ENCODE peak calls at places on chromosomes 11 and 22, in five cellular contexts. One of them, this sample, is unnamed.

GRCh38 chr11:34859496-34859895 is 56.7 kb downstream of the APIP start:
- DNase-seq in stimulated activated CD8-positive, alpha-beta memory T cell treated with anti-CD3 and anti-CD28 coated beads, Interleukin-7, amount 100 ng/mL, for 24 hours: no peak
- DNase-seq in neural progenitor cell: no peak
- DNase-seq in NCI-H1092 treated with DMSO at 0.1 percent for 48 hours: no peak
- DNase-seq in mesothelial cell of epicardium: no peak
- DNase-seq in this sample: no peak

GRCh38 chr11:119488256-119488995 is 65.5 kb upstream of the THY1 start:
- DNase-seq in NCI-H1092 treated with DMSO at 0.1 percent for 48 hours: no peak
- DNase-seq in stimulated activated CD8-positive, alpha-beta memory T cell treated with anti-CD3 and anti-CD28 coated beads, Interleukin-7, amount 100 ng/mL, for 24 hours: no peak
- DNase-seq in neural progenitor cell: no peak
- DNase-seq in mesothelial cell of epicardium: peak
- DNase-seq in this sample: no peak

GRCh38 chr11:4211991-4212390 is 117.4 kb downstream of the RRM1 start:
- DNase-seq in stimulated activated CD8-positive, alpha-beta memory T cell treated with anti-CD3 and anti-CD28 coated beads, Interleukin-7, amount 100 ng/mL, for 24 hours: no peak
- DNase-seq in NCI-H1092 treated with DMSO at 0.1 percent for 48 hours: no peak
- DNase-seq in neural progenitor cell: peak
- DNase-seq in mesothelial cell of epicardium: no peak
- DNase-seq in this sample: peak

GRCh38 chr11:61071208-61071681 is 31.0 kb upstream of the CD5 start:
- DNase-seq in stimulated activated CD8-positive, alpha-beta memory T cell treated with anti-CD3 and anti-CD28 coated beads, Interleukin-7, amount 100 ng/mL, for 24 hours: no peak
- DNase-seq in neural progenitor cell: no peak
- DNase-seq in NCI-H1092 treated with DMSO at 0.1 percent for 48 hours: no peak
- DNase-seq in mesothelial cell of epicardium: no peak
- DNase-seq in this sample: no peak

GRCh38 chr11:35355102-35355749 is 64.1 kb downstream of the SLC1A2 start:
- DNase-seq in NCI-H1092 treated with DMSO at 0.1 percent for 48 hours: no peak
- DNase-seq in neural progenitor cell: no peak
- DNase-seq in mesothelial cell of epicardium: no peak
- DNase-seq in stimulated activated CD8-positive, alpha-beta memory T cell treated with anti-CD3 and anti-CD28 coated beads, Interleukin-7, amount 100 ng/mL, for 24 hours: no peak
- DNase-seq in this sample: no peak

GRCh38 chr22:40462195-40462988 is 92.0 kb downstream of the SGSM3 start:
- DNase-seq in stimulated activated CD8-positive, alpha-beta memory T cell treated with anti-CD3 and anti-CD28 coated beads, Interleukin-7, amount 100 ng/mL, for 24 hours: no peak
- DNase-seq in NCI-H1092 treated with DMSO at 0.1 percent for 48 hours: no peak
- DNase-seq in mesothelial cell of epicardium: no peak
- DNase-seq in neural progenitor cell: no peak
- DNase-seq in this sample: no peak

GRCh38 chr22:41982886-41983285 is 13.6 kb downstream of the SEPTIN3 start:
- DNase-seq in neural progenitor cell: no peak
- DNase-seq in NCI-H1092 treated with DMSO at 0.1 percent for 48 hours: no peak
- DNase-seq in mesothelial cell of epicardium: no peak
- DNase-seq in stimulated activated CD8-positive, alpha-beta memory T cell treated with anti-CD3 and anti-CD28 coated beads, Interleukin-7, amount 100 ng/mL, for 24 hours: no peak
- DNase-seq in this sample: no peak

GRCh38 chr11:59944761-59945160 is 6.5 kb downstream of the OOSP1 start:
- DNase-seq in NCI-H1092 treated with DMSO at 0.1 percent for 48 hours: no peak
- DNase-seq in neural progenitor cell: no peak
- DNase-seq in mesothelial cell of epicardium: no peak
- DNase-seq in stimulated activated CD8-positive, alpha-beta memory T cell treated with anti-CD3 and anti-CD28 coated beads, Interleukin-7, amount 100 ng/mL, for 24 hours: no peak
- DNase-seq in this sample: no peak

GRCh38 chr22:40690370-40690769 is 11.1 kb downstream of the MCHR1 start:
- DNase-seq in mesothelial cell of epicardium: no peak
- DNase-seq in NCI-H1092 treated with DMSO at 0.1 percent for 48 hours: no peak
- DNase-seq in neural progenitor cell: no peak
- DNase-seq in stimulated activated CD8-positive, alpha-beta memory T cell treated with anti-CD3 and anti-CD28 coated beads, Interleukin-7, amount 100 ng/mL, for 24 hours: no peak
- DNase-seq in this sample: peak

GRCh38 chr22:22944268-22944985 is 56.8 kb downstream of the IGLL5 start:
- DNase-seq in NCI-H1092 treated with DMSO at 0.1 percent for 48 hours: no peak
- DNase-seq in mesothelial cell of epicardium: peak
- DNase-seq in neural progenitor cell: no peak
- DNase-seq in stimulated activated CD8-positive, alpha-beta memory T cell treated with anti-CD3 and anti-CD28 coated beads, Interleukin-7, amount 100 ng/mL, for 24 hours: no peak
- DNase-seq in this sample: no peak

GRCh38 chr11:116109228-116109627 is 605.0 kb upstream of the CADM1 start:
- DNase-seq in stimulated activated CD8-positive, alpha-beta memory T cell treated with anti-CD3 and anti-CD28 coated beads, Interleukin-7, amount 100 ng/mL, for 24 hours: no peak
- DNase-seq in mesothelial cell of epicardium: no peak
- DNase-seq in NCI-H1092 treated with DMSO at 0.1 percent for 48 hours: no peak
- DNase-seq in neural progenitor cell: no peak
- DNase-seq in this sample: no peak

GRCh38 chr11:11909727-11910126 is 68.0 kb downstream of the USP47 start:
- DNase-seq in mesothelial cell of epicardium: no peak
- DNase-seq in stimulated activated CD8-positive, alpha-beta memory T cell treated with anti-CD3 and anti-CD28 coated beads, Interleukin-7, amount 100 ng/mL, for 24 hours: no peak
- DNase-seq in NCI-H1092 treated with DMSO at 0.1 percent for 48 hours: no peak
- DNase-seq in neural progenitor cell: no peak
- DNase-seq in this sample: no peak

GRCh38 chr11:129331217-129331616 is 44.4 kb upstream of the BARX2 start:
- DNase-seq in mesothelial cell of epicardium: no peak
- DNase-seq in NCI-H1092 treated with DMSO at 0.1 percent for 48 hours: no peak
- DNase-seq in neural progenitor cell: no peak
- DNase-seq in stimulated activated CD8-positive, alpha-beta memory T cell treated with anti-CD3 and anti-CD28 coated beads, Interleukin-7, amount 100 ng/mL, for 24 hours: no peak
- DNase-seq in this sample: no peak

GRCh38 chr22:42717197-42717967 is 3.3 kb downstream of the A4GALT start:
- DNase-seq in mesothelial cell of epicardium: no peak
- DNase-seq in stimulated activated CD8-positive, alpha-beta memory T cell treated with anti-CD3 and anti-CD28 coated beads, Interleukin-7, amount 100 ng/mL, for 24 hours: no peak
- DNase-seq in NCI-H1092 treated with DMSO at 0.1 percent for 48 hours: no peak
- DNase-seq in neural progenitor cell: no peak
- DNase-seq in this sample: peak

GRCh38 chr11:67406420-67406968 is 2.6 kb downstream of the TBC1D10C start:
- DNase-seq in neural progenitor cell: no peak
- DNase-seq in mesothelial cell of epicardium: no peak
- DNase-seq in NCI-H1092 treated with DMSO at 0.1 percent for 48 hours: no peak
- DNase-seq in stimulated activated CD8-positive, alpha-beta memory T cell treated with anti-CD3 and anti-CD28 coated beads, Interleukin-7, amount 100 ng/mL, for 24 hours: no peak
- DNase-seq in this sample: no peak

GRCh38 chr11:76648061-76648460 is 22.5 kb downstream of the LRRC32 start:
- DNase-seq in mesothelial cell of epicardium: no peak
- DNase-seq in neural progenitor cell: no peak
- DNase-seq in NCI-H1092 treated with DMSO at 0.1 percent for 48 hours: no peak
- DNase-seq in stimulated activated CD8-positive, alpha-beta memory T cell treated with anti-CD3 and anti-CD28 coated beads, Interleukin-7, amount 100 ng/mL, for 24 hours: no peak
- DNase-seq in this sample: no peak

GRCh38 chr11:102527701-102528100 is 2.8 kb downstream of the MMP7 start:
- DNase-seq in neural progenitor cell: no peak
- DNase-seq in stimulated activated CD8-positive, alpha-beta memory T cell treated with anti-CD3 and anti-CD28 coated beads, Interleukin-7, amount 100 ng/mL, for 24 hours: no peak
- DNase-seq in NCI-H1092 treated with DMSO at 0.1 percent for 48 hours: no peak
- DNase-seq in mesothelial cell of epicardium: no peak
- DNase-seq in this sample: no peak

GRCh38 chr11:3837793-3838192 is 3.0 kb downstream of the RHOG start:
- DNase-seq in NCI-H1092 treated with DMSO at 0.1 percent for 48 hours: no peak
- DNase-seq in neural progenitor cell: no peak
- DNase-seq in mesothelial cell of epicardium: no peak
- DNase-seq in stimulated activated CD8-positive, alpha-beta memory T cell treated with anti-CD3 and anti-CD28 coated beads, Interleukin-7, amount 100 ng/mL, for 24 hours: no peak
- DNase-seq in this sample: no peak

GRCh38 chr11:2547806-2548205 is 103.0 kb downstream of the KCNQ1 start:
- DNase-seq in NCI-H1092 treated with DMSO at 0.1 percent for 48 hours: no peak
- DNase-seq in mesothelial cell of epicardium: peak
- DNase-seq in neural progenitor cell: no peak
- DNase-seq in stimulated activated CD8-positive, alpha-beta memory T cell treated with anti-CD3 and anti-CD28 coated beads, Interleukin-7, amount 100 ng/mL, for 24 hours: no peak
- DNase-seq in this sample: no peak

GRCh38 chr11:63505857-63506528 is at the start of gene LGALS12:
- DNase-seq in neural progenitor cell: no peak
- DNase-seq in NCI-H1092 treated with DMSO at 0.1 percent for 48 hours: no peak
- DNase-seq in stimulated activated CD8-positive, alpha-beta memory T cell treated with anti-CD3 and anti-CD28 coated beads, Interleukin-7, amount 100 ng/mL, for 24 hours: no peak
- DNase-seq in mesothelial cell of epicardium: no peak
- DNase-seq in this sample: peak

GRCh38 chr11:100866453-100866852 is 179.4 kb downstream of the ARHGAP42 start:
- DNase-seq in stimulated activated CD8-positive, alpha-beta memory T cell treated with anti-CD3 and anti-CD28 coated beads, Interleukin-7, amount 100 ng/mL, for 24 hours: no peak
- DNase-seq in mesothelial cell of epicardium: no peak
- DNase-seq in neural progenitor cell: no peak
- DNase-seq in NCI-H1092 treated with DMSO at 0.1 percent for 48 hours: no peak
- DNase-seq in this sample: no peak

GRCh38 chr22:48224332-48224731 is 1461.9 kb downstream of the TBC1D22A start:
- DNase-seq in neural progenitor cell: no peak
- DNase-seq in stimulated activated CD8-positive, alpha-beta memory T cell treated with anti-CD3 and anti-CD28 coated beads, Interleukin-7, amount 100 ng/mL, for 24 hours: no peak
- DNase-seq in mesothelial cell of epicardium: no peak
- DNase-seq in NCI-H1092 treated with DMSO at 0.1 percent for 48 hours: no peak
- DNase-seq in this sample: no peak

GRCh38 chr11:118156531-118157185 is 4.0 kb upstream of the SCN4B start:
- DNase-seq in neural progenitor cell: peak
- DNase-seq in mesothelial cell of epicardium: no peak
- DNase-seq in stimulated activated CD8-positive, alpha-beta memory T cell treated with anti-CD3 and anti-CD28 coated beads, Interleukin-7, amount 100 ng/mL, for 24 hours: no peak
- DNase-seq in NCI-H1092 treated with DMSO at 0.1 percent for 48 hours: no peak
- DNase-seq in this sample: no peak

GRCh38 chr11:68065841-68066240 is 27.0 kb downstream of the TCIRG1 start:
- DNase-seq in stimulated activated CD8-positive, alpha-beta memory T cell treated with anti-CD3 and anti-CD28 coated beads, Interleukin-7, amount 100 ng/mL, for 24 hours: no peak
- DNase-seq in mesothelial cell of epicardium: no peak
- DNase-seq in NCI-H1092 treated with DMSO at 0.1 percent for 48 hours: no peak
- DNase-seq in neural progenitor cell: no peak
- DNase-seq in this sample: no peak

GRCh38 chr11:60924906-60925684 is 835 bp downstream of the TMEM132A start:
- DNase-seq in neural progenitor cell: peak
- DNase-seq in NCI-H1092 treated with DMSO at 0.1 percent for 48 hours: peak
- DNase-seq in mesothelial cell of epicardium: no peak
- DNase-seq in stimulated activated CD8-positive, alpha-beta memory T cell treated with anti-CD3 and anti-CD28 coated beads, Interleukin-7, amount 100 ng/mL, for 24 hours: no peak
- DNase-seq in this sample: peak

GRCh38 chr22:29004647-29005371 is 56.8 kb downstream of the C22orf31 start:
- DNase-seq in stimulated activated CD8-positive, alpha-beta memory T cell treated with anti-CD3 and anti-CD28 coated beads, Interleukin-7, amount 100 ng/mL, for 24 hours: no peak
- DNase-seq in mesothelial cell of epicardium: peak
- DNase-seq in neural progenitor cell: peak
- DNase-seq in NCI-H1092 treated with DMSO at 0.1 percent for 48 hours: peak
- DNase-seq in this sample: peak

GRCh38 chr22:48099671-48100070 is 1337.2 kb downstream of the TBC1D22A start:
- DNase-seq in NCI-H1092 treated with DMSO at 0.1 percent for 48 hours: no peak
- DNase-seq in stimulated activated CD8-positive, alpha-beta memory T cell treated with anti-CD3 and anti-CD28 coated beads, Interleukin-7, amount 100 ng/mL, for 24 hours: no peak
- DNase-seq in neural progenitor cell: no peak
- DNase-seq in mesothelial cell of epicardium: no peak
- DNase-seq in this sample: no peak

GRCh38 chr11:5596611-5597201 is at the start of gene TRIM6:
- DNase-seq in mesothelial cell of epicardium: no peak
- DNase-seq in neural progenitor cell: peak
- DNase-seq in NCI-H1092 treated with DMSO at 0.1 percent for 48 hours: no peak
- DNase-seq in stimulated activated CD8-positive, alpha-beta memory T cell treated with anti-CD3 and anti-CD28 coated beads, Interleukin-7, amount 100 ng/mL, for 24 hours: no peak
- DNase-seq in this sample: peak

GRCh38 chr11:108016647-108017046 is 7.9 kb downstream of the CUL5 start:
- DNase-seq in mesothelial cell of epicardium: no peak
- DNase-seq in stimulated activated CD8-positive, alpha-beta memory T cell treated with anti-CD3 and anti-CD28 coated beads, Interleukin-7, amount 100 ng/mL, for 24 hours: no peak
- DNase-seq in NCI-H1092 treated with DMSO at 0.1 percent for 48 hours: no peak
- DNase-seq in neural progenitor cell: no peak
- DNase-seq in this sample: no peak

GRCh38 chr22:31942091-31942490 is 2.2 kb upstream of the YWHAH start:
- DNase-seq in NCI-H1092 treated with DMSO at 0.1 percent for 48 hours: no peak
- DNase-seq in neural progenitor cell: no peak
- DNase-seq in mesothelial cell of epicardium: no peak
- DNase-seq in stimulated activated CD8-positive, alpha-beta memory T cell treated with anti-CD3 and anti-CD28 coated beads, Interleukin-7, amount 100 ng/mL, for 24 hours: no peak
- DNase-seq in this sample: no peak

GRCh38 chr22:48952256-48953102 is 875.2 kb downstream of the BRD1 start:
- DNase-seq in stimulated activated CD8-positive, alpha-beta memory T cell treated with anti-CD3 and anti-CD28 coated beads, Interleukin-7, amount 100 ng/mL, for 24 hours: no peak
- DNase-seq in neural progenitor cell: no peak
- DNase-seq in NCI-H1092 treated with DMSO at 0.1 percent for 48 hours: no peak
- DNase-seq in mesothelial cell of epicardium: peak
- DNase-seq in this sample: no peak

GRCh38 chr11:115083129-115083823 is 404.9 kb downstream of the NXPE2 start:
- DNase-seq in stimulated activated CD8-positive, alpha-beta memory T cell treated with anti-CD3 and anti-CD28 coated beads, Interleukin-7, amount 100 ng/mL, for 24 hours: no peak
- DNase-seq in mesothelial cell of epicardium: no peak
- DNase-seq in neural progenitor cell: no peak
- DNase-seq in NCI-H1092 treated with DMSO at 0.1 percent for 48 hours: peak
- DNase-seq in this sample: no peak

GRCh38 chr22:26172389-26172990 is 3.2 kb downstream of the SEZ6L start:
- DNase-seq in neural progenitor cell: peak
- DNase-seq in stimulated activated CD8-positive, alpha-beta memory T cell treated with anti-CD3 and anti-CD28 coated beads, Interleukin-7, amount 100 ng/mL, for 24 hours: no peak
- DNase-seq in mesothelial cell of epicardium: no peak
- DNase-seq in NCI-H1092 treated with DMSO at 0.1 percent for 48 hours: peak
- DNase-seq in this sample: peak

This sample was measured in ELF-1.